ENCODE peak calls at places on chromosomes 16 and 17, in four cellular contexts. G is K562, F is H1, H is GM12878. N is an unnamed sample.

GRCh38 chr17:79147791-79148506 is 73.3 kb downstream of the ENGASE start:
- DNase-seq in F (no peak), G (no peak), H (no peak), N (no peak)

GRCh38 chr16:10584956-10585561 is 4.7 kb upstream of the EMP2 start:
- DNase-seq in G (no peak), F (no peak), H (no peak), N (no peak)

GRCh38 chr16:72013389-72013788 is 4.8 kb downstream of the DHODH start:
- DNase-seq in H (no peak), F (no peak), G (peak), N (no peak)

GRCh38 chr16:46908540-46909372 is 24.6 kb downstream of the GPT2 start:
- DNase-seq in G (peak), F (peak), H (no peak), N (peak)

GRCh38 chr16:8849411-8850011 is 19.3 kb downstream of the CARHSP1 start:
- DNase-seq in H (no peak), F (no peak), G (no peak), N (no peak)

GRCh38 chr16:89738072-89738377 is 16.7 kb downstream of the ZNF276 start:
- DNase-seq in G (no peak), H (no peak), F (no peak), N (no peak)

GRCh38 chr17:82825540-82826124 is 14.2 kb downstream of the ZNF750 start:
- DNase-seq in H (no peak), F (no peak), G (no peak), N (no peak)

GRCh38 chr16:71626018-71626857 is at the start of gene MARVELD3:
- DNase-seq in H (no peak), F (peak), G (peak), N (peak)

GRCh38 chr16:53768593-53768992 is 64.6 kb downstream of the FTO start:
- DNase-seq in H (no peak), G (no peak), F (no peak), N (peak)

GRCh38 chr17:27559996-27560481 is 70.9 kb upstream of the LGALS9 start:
- DNase-seq in H (no peak), F (no peak), G (no peak), N (no peak)

GRCh38 chr17:16013943-16014407 is 14.4 kb downstream of the TTC19 start:
- DNase-seq in H (no peak), G (no peak), F (no peak), N (peak)

GRCh38 chr17:32533296-32533695 is 46.5 kb downstream of the CDK5R1 start:
- DNase-seq in F (no peak), H (no peak), G (no peak), N (no peak)

GRCh38 chr17:62968445-62968923 is 2.4 kb downstream of the TANC2 start:
- DNase-seq in H (peak), F (no peak), G (peak), N (peak)

GRCh38 chr17:64164592-64165285 is 34.8 kb upstream of the ERN1 start:
- DNase-seq in H (no peak), F (no peak), G (no peak), N (no peak)

GRCh38 chr17:29640413-29640812 is 17.7 kb upstream of the CORO6 start:
- DNase-seq in F (no peak), H (no peak), G (no peak), N (no peak)

GRCh38 chr17:41347872-41348760 is 2.5 kb downstream of the KRT33A start:
- DNase-seq in H (no peak), G (no peak), F (no peak), N (no peak)

GRCh38 chr17:77442976-77443742 is 302.4 kb downstream of the SEC14L1 start:
- DNase-seq in G (no peak), H (no peak), F (no peak), N (no peak)

GRCh38 chr16:19888834-19889233 is 4.2 kb upstream of the GPRC5B start:
- DNase-seq in H (no peak), F (no peak), G (no peak), N (no peak)

GRCh38 chr17:31225831-31226230 is 71.2 kb downstream of the OMG start:
- DNase-seq in G (no peak), F (no peak), H (no peak), N (no peak)

GRCh38 chr16:57585051-57585687 is 42.7 kb downstream of the ADGRG5 start:
- DNase-seq in H (no peak), F (no peak), G (no peak), N (no peak)

GRCh38 chr16:72109300-72109699 is 15.7 kb downstream of the DHX38 start:
- DNase-seq in H (no peak), F (no peak), G (no peak), N (no peak)

GRCh38 chr16:88688013-88688778 is 1.9 kb upstream of the SNAI3 start:
- DNase-seq in G (peak), H (no peak), F (no peak), N (no peak)

GRCh38 chr16:64085291-64085690 is 1036.6 kb downstream of the CDH11 start:
- DNase-seq in F (no peak), H (no peak), G (no peak), N (no peak)

GRCh38 chr17:77845541-77846225 is 112.8 kb upstream of the TNRC6C start:
- DNase-seq in G (no peak), F (no peak), H (no peak), N (no peak)

GRCh38 chr16:55811811-55812210 is 21.1 kb downstream of the CES1 start:
- DNase-seq in H (no peak), F (no peak), G (no peak), N (no peak)

DNA sequence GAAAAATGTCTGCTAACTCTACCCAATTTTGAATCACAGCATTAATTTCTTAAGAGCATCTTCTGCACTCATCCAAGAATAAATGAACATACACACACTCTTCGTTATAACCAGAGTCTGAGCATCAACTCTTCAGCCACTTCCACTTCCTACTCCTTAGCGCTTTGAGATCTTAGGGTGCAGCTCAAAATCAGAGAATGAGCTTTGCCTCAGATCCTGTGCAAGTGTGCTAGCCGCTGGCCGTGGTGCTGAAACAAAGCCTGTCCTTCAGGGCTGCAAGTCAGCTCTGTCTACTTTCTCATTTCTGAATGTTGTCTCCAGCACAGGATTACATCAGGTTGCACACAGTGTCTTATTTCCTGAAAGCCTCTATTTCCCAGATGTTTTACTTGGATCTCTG is 165.4 kb downstream of the AIPL1 start:
- DNase-seq in F (no peak), H (no peak), G (peak), N (peak)
- TF ChIP-seq SIN3A in F (no peak), H (no peak), G (no peak), N (no peak)

DNA sequence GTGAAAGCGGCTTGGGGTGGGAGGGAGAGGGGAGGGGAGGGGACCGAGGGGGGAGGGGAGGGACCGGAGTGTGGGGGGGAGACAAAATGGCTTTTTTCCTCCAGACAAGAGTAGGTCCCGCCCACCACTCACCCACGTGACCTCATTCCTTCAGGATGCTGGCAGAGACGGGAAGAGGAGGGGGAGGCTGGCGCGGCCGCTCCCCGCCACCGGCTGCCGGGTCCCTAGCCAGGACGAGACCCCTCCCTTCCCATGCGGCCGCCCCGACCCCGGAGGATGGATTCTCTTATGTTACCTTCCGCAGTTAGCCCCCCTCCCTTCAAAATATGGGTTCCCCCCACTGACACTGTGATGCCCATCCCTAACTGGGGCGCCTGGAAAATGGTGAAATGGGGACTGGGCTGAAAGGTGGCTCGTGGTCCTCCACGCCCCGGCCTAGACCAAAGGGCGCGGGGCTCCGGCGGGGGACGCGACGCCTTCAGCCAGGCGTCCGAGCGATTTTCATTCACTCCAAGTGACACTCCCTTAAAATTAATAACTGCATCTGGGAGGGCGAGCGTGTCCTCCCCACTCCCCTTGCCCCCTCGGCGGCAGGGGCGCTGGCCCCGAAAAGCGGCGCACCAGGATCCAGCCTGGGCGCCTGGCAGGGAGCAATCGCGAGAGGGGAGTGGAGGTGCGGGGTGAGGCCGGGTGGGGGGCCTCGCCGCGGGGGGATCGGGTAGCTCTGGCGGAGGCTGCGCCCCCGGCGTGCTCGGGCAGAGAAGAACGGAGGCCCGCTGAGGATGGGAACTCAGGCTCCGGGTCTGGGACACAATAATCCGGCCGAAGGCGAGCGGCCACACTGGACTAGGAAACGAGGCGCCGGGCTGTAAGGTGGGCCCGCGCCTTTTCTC is at the start of gene PCGF2:
- DNase-seq in H (no peak), F (peak), G (peak), N (peak)
- TF ChIP-seq EGR1 in H (no peak), F (no peak), G (peak), N (peak)

GRCh38 chr16:77971306-77972131 is 50.8 kb upstream of the CLEC3A start:
- DNase-seq in H (no peak), F (peak), G (peak), N (peak)
- TF ChIP-seq CTCF in H (peak), F (peak), G (peak), N (peak)

DNA sequence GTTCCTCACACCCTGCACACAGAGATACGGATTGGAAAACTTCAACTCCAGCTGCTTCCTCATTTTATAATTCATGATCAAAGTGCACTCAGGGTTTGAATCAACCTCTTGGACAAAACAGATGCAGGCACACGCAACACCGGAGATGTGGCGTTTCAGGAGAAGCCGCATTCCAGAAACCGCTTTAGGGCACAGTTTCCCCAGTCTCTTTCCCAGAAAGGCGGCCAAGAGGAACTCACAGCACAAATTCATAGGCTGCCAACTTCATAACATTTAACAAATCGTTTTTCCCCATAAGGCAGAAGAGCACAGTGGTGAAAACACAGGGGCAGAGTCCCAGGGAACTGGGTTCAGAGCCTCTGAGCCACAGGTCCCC is 8.4 kb downstream of the MTHFSD start:
- DNase-seq in G (no peak), F (no peak), H (no peak), N (no peak)
- TF ChIP-seq SIN3A in G (no peak), F (no peak), H (no peak), N (no peak)

GRCh38 chr16:644556-644955 is 2.9 kb downstream of the MCRIP2 start:
- DNase-seq in H (no peak), G (no peak), F (no peak), N (no peak)

GRCh38 chr16:648071-648785 is 937 bp upstream of the WDR90 start:
- DNase-seq in H (no peak), G (no peak), F (no peak), N (no peak)

GRCh38 chr16:646679-647172 is 2.4 kb upstream of the WDR90 start:
- DNase-seq in H (no peak), F (no peak), G (no peak), N (no peak)

GRCh38 chr16:647173-647902 is 1.8 kb upstream of the WDR90 start:
- DNase-seq in H (no peak), G (no peak), F (no peak), N (no peak)

GRCh38 chr16:645852-646678 is 3.1 kb upstream of the WDR90 start:
- DNase-seq in G (no peak), H (no peak), F (no peak), N (no peak)
- TF ChIP-seq EGR1 in G (no peak), H (no peak), F (no peak), N (no peak)

GRCh38 chr16:87383522-87384161 is at the start of gene FBXO31:
- DNase-seq in H (peak), F (peak), G (peak), N (peak)
- TF ChIP-seq CTCF in H (no peak), F (no peak), G (peak), N (no peak)